ENCODE peak calls at places on chromosomes 3 and 15, in ten cellular contexts. U is CD8-positive, alpha-beta T cell; C is endodermal cell; N is lung; K is neural progenitor cell; S is dorsolateral prefrontal cortex; B is fibroblast of lung; J is heart right ventricle; O is RWPE1; D is brain microvascular endothelial cell. G is an unnamed sample.

GRCh38 chr15:70308011-70308761 is 210.5 kb upstream of the TLE3 start:
- DNase-seq in U (no peak), C (no peak), N (no peak), K (no peak), S (no peak), B (no peak), J (no peak), O (no peak), D (no peak), G (no peak)

GRCh38 chr3:15367059-15367458 is 34.7 kb upstream of the SH3BP5 start:
- DNase-seq in U (no peak), C (no peak), N (no peak), K (no peak), S (no peak), B (peak), J (no peak), O (peak), D (peak), G (no peak)

GRCh38 chr15:42736178-42736792 is 643 bp downstream of the CDAN1 start:
- DNase-seq in U (no peak), C (peak), N (no peak), K (peak), S (no peak), B (peak), J (peak), O (peak), D (no peak), G (no peak)

GRCh38 chr15:43517354-43518072 is at the start of gene MAP1A:
- DNase-seq in U (no peak), C (peak), N (no peak), K (peak), S (peak), B (peak), J (peak), O (no peak), D (peak), G (no peak)

GRCh38 chr3:106302451-106303221 is 433.8 kb upstream of the CBLB start:
- DNase-seq in U (no peak), C (no peak), N (no peak), K (no peak), S (no peak), B (no peak), J (no peak), O (no peak), D (no peak), G (no peak)

GRCh38 chr3:187902938-187903337 is 157.7 kb upstream of the BCL6 start:
- DNase-seq in U (no peak), C (no peak), N (no peak), K (no peak), S (no peak), B (no peak), J (no peak), O (no peak), D (no peak), G (no peak)

GRCh38 chr3:126732281-126733060 is 28.4 kb downstream of the CHCHD6 start:
- DNase-seq in U (no peak), C (no peak), N (no peak), K (no peak), S (no peak), B (peak), J (no peak), O (no peak), D (peak), G (no peak)

GRCh38 chr3:141894524-141895176 is 18.2 kb downstream of the ATP1B3 start:
- DNase-seq in U (no peak), C (no peak), N (no peak), K (no peak), S (no peak), B (peak), J (no peak), O (peak), D (peak), G (no peak)

GRCh38 chr15:58227706-58228543 is 89.7 kb downstream of the AQP9 start:
- DNase-seq in U (peak), C (peak), N (peak), K (peak), S (peak), B (peak), J (peak), O (peak), D (peak), G (peak)

GRCh38 chr15:44427756-44428724 is 611 bp downstream of the CTDSPL2 start:
- DNase-seq in U (no peak), C (no peak), N (no peak), K (peak), S (no peak), B (no peak), J (no peak), O (peak), D (no peak), G (no peak)

GRCh38 chr3:165233521-165234195 is 37.5 kb upstream of the SLITRK3 start:
- DNase-seq in U (no peak), C (no peak), N (no peak), K (peak), S (no peak), B (no peak), J (no peak), O (no peak), D (peak), G (no peak)

GRCh38 chr15:93070136-93070535 is 18.9 kb downstream of the RGMA start:
- DNase-seq in U (no peak), C (no peak), N (no peak), K (no peak), S (no peak), B (no peak), J (no peak), O (no peak), D (no peak), G (no peak)

GRCh38 chr15:46416544-46416943 is 781.7 kb downstream of the SQOR start:
- DNase-seq in U (no peak), C (no peak), N (no peak), K (no peak), S (no peak), B (no peak), J (no peak), O (no peak), D (no peak), G (no peak)

GRCh38 chr3:57230006-57230405 is 2.5 kb downstream of the APPL1 start:
- DNase-seq in U (no peak), C (no peak), N (no peak), K (no peak), S (no peak), B (no peak), J (no peak), O (peak), D (no peak), G (no peak)

GRCh38 chr3:129694228-129694627 is 87.8 kb upstream of the PLXND1 start:
- DNase-seq in U (no peak), C (no peak), N (no peak), K (no peak), S (no peak), B (no peak), J (no peak), O (peak), D (no peak), G (no peak)

GRCh38 chr3:37604336-37604833 is 257.3 kb upstream of the CTDSPL start:
- DNase-seq in U (no peak), C (no peak), N (no peak), K (no peak), S (no peak), B (no peak), J (no peak), O (no peak), D (no peak), G (no peak)

GRCh38 chr3:33096103-33096868 is 660 bp downstream of the GLB1 start:
- DNase-seq in U (peak), C (peak), N (peak), K (peak), S (peak), B (peak), J (no peak), O (peak), D (peak), G (no peak)

GRCh38 chr15:53837263-53837662 is 77.8 kb upstream of the WDR72 start:
- DNase-seq in U (no peak), C (no peak), N (peak), K (no peak), S (no peak), B (no peak), J (no peak), O (no peak), D (no peak), G (no peak)

GRCh38 chr3:80158332-80158731 is 390.5 kb upstream of the ROBO1 start:
- DNase-seq in U (no peak), C (no peak), N (no peak), K (no peak), S (no peak), B (no peak), J (no peak), O (no peak), D (no peak), G (no peak)

GRCh38 chr3:154025007-154025406 is 96.2 kb upstream of the ARHGEF26 start:
- DNase-seq in U (no peak), C (no peak), N (no peak), K (no peak), S (no peak), B (no peak), J (no peak), O (no peak), D (no peak), G (no peak)

GRCh38 chr15:24916305-24917009 is 38.3 kb upstream of the SNRPN start:
- DNase-seq in U (no peak), C (no peak), N (no peak), K (no peak), S (no peak), B (no peak), J (no peak), O (no peak), D (no peak), G (no peak)

GRCh38 chr3:133894334-133895207 is 1.1 kb downstream of the RAB6B start:
- DNase-seq in U (no peak), C (peak), N (peak), K (peak), S (no peak), B (no peak), J (peak), O (no peak), D (no peak), G (no peak)

GRCh38 chr15:41483115-41483514 is 10.6 kb upstream of the ITPKA start:
- DNase-seq in U (no peak), C (no peak), N (no peak), K (no peak), S (no peak), B (no peak), J (no peak), O (no peak), D (no peak), G (no peak)

GRCh38 chr3:64300790-64301423 is 75.6 kb upstream of the PRICKLE2 start:
- DNase-seq in U (no peak), C (no peak), N (no peak), K (no peak), S (no peak), B (peak), J (no peak), O (no peak), D (no peak), G (no peak)

GRCh38 chr3:183697610-183698317 is at the start of gene YEATS2:
- DNase-seq in U (peak), C (peak), N (peak), K (peak), S (peak), B (peak), J (peak), O (peak), D (peak), G (no peak)

GRCh38 chr15:67120839-67121540 is 55.6 kb downstream of the SMAD3 start:
- DNase-seq in U (peak), C (no peak), N (peak), K (no peak), S (peak), B (peak), J (peak), O (peak), D (peak), G (peak)

GRCh38 chr15:89333959-89334509 is 590 bp downstream of the POLG start:
- DNase-seq in U (no peak), C (no peak), N (no peak), K (no peak), S (no peak), B (no peak), J (no peak), O (no peak), D (peak), G (no peak)

GRCh38 chr15:63362873-63363272 is 18.8 kb downstream of the CA12 start:
- DNase-seq in U (no peak), C (no peak), N (no peak), K (no peak), S (no peak), B (no peak), J (no peak), O (no peak), D (no peak), G (no peak)

GRCh38 chr3:56782900-56783299 is 18.8 kb downstream of the ARHGEF3 start:
- DNase-seq in U (no peak), C (no peak), N (no peak), K (no peak), S (no peak), B (no peak), J (no peak), O (no peak), D (no peak), G (no peak)

GRCh38 chr15:101123222-101123910 is 128.5 kb downstream of the CHSY1 start:
- DNase-seq in U (no peak), C (peak), N (no peak), K (no peak), S (no peak), B (peak), J (no peak), O (no peak), D (peak), G (no peak)

DNA sequence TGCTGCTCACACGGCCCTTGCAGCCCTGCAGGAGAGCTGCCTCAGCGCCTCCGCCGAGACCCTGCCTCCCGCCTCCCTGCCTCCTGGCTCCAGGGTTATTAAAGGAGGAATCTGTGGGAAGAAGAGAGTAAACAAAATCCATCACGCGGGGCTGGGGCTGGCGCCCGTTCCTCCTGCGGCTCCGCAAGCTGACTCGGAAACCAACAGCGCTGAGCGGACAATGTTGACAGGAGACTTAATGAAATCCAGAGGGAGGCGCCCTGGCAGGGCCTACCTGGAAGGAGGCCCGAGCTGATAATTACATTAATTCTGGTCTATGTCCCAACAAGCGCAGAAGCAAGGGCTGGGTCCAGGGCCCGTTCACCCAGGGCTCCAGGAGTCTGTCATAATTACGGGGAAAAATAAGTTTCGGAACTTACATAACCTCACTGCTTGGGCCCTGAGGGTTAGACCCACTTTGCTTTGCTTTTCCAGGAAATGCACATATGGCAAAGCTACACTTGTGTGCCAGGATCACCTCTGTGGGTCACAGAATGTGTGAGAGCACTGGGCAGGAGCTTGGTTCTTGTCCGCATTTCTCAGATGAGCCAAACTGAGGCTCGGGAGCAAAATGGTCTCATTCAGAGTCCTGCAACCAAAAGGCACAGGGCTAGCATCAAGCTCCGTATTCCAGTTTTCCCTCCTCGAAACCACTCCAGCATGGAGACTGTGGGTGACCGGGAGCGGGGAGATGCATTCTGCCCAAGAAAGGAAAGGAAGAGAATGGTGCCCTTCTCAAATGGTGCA is 43.8 kb upstream of the SLC6A6 start:
- DNase-seq in U (no peak), C (no peak), N (no peak), K (peak), S (no peak), B (peak), J (peak), O (no peak), D (peak), G (no peak)
- H3K27ac ChIP-seq in U (no peak), C (peak), N (no peak), K (no peak), S (no peak), B (no peak), J (no peak), O (peak), D (no peak), G (no peak)

GRCh38 chr3:136236109-136236508 is 14.0 kb upstream of the PCCB start:
- DNase-seq in U (no peak), C (no peak), N (no peak), K (no peak), S (no peak), B (no peak), J (no peak), O (no peak), D (no peak), G (no peak)

GRCh38 chr3:136237103-136237502 is 13.0 kb upstream of the PCCB start:
- DNase-seq in U (no peak), C (no peak), N (no peak), K (no peak), S (no peak), B (no peak), J (no peak), O (no peak), D (no peak), G (no peak)

GRCh38 chr3:136239094-136239493 is 11.0 kb upstream of the PCCB start:
- DNase-seq in U (no peak), C (no peak), N (no peak), K (no peak), S (no peak), B (no peak), J (no peak), O (no peak), D (no peak), G (no peak)

GRCh38 chr3:136235545-136235944 is 14.6 kb upstream of the PCCB start:
- DNase-seq in U (no peak), C (no peak), N (no peak), K (no peak), S (no peak), B (no peak), J (no peak), O (no peak), D (no peak), G (no peak)

GRCh38 chr3:136237961-136238649 is 12.0 kb upstream of the PCCB start:
- DNase-seq in U (no peak), C (no peak), N (no peak), K (no peak), S (no peak), B (no peak), J (no peak), O (no peak), D (no peak), G (no peak)
- TF ChIP-seq CTCF in U (no peak), C (no peak), N (no peak), K (no peak), S (no peak), B (no peak), J (no peak), O (no peak), D (no peak), G (no peak)

GRCh38 chr3:169894110-169894509 is 17.3 kb upstream of the SAMD7 start:
- DNase-seq in U (no peak), C (no peak), N (no peak), K (no peak), S (no peak), B (no peak), J (no peak), O (no peak), D (peak), G (no peak)
- H3K27ac ChIP-seq in U (no peak), C (no peak), N (no peak), K (no peak), S (no peak), B (no peak), J (no peak), O (no peak), D (no peak), G (no peak)

GRCh38 chr15:72162569-72162968 is 35.0 kb downstream of the GRAMD2A start:
- DNase-seq in U (no peak), C (no peak), N (no peak), K (no peak), S (no peak), B (no peak), J (no peak), O (no peak), D (no peak), G (no peak)
- TF ChIP-seq CTCF in U (no peak), C (peak), N (no peak), K (no peak), S (no peak), B (no peak), J (no peak), O (no peak), D (no peak), G (no peak)

DNA sequence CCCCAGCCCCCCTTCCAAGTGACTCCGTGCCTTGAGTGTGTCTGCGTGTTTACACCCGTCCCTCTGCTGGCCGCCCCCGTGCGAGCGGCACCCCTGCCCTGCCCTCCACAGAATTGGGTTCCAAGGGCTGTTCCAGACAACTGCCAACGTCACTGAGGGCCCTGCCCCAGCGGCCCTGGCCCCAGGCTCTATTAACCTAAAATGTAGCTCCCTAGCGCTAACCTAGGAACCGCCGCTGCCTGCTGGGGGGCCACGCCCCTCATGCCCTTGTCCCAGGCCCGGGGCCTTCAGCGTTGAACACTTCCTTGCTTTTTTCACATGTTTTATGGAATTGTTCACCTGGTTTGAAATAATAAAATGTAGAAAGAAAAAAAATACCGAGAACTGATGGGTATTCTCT is 10.0 kb upstream of the SEMA3B start:
- DNase-seq in U (no peak), C (no peak), N (no peak), K (no peak), S (no peak), B (no peak), J (peak), O (no peak), D (no peak), G (no peak)
- H3K27ac ChIP-seq in U (no peak), C (peak), N (peak), K (peak), S (peak), B (no peak), J (peak), O (peak), D (no peak), G (peak)

G was measured in thoracic aorta.